ENCODE peak calls at places on chromosomes 1 and 21, in seven cellular contexts. N is endothelial cell of umbilical vein, L is upper lobe of right lung, T is iPS DF 6.9, U is endodermal cell, B is neural progenitor cell, Y is ovary. A is an unnamed sample.

GRCh38 chr21:37087188-37087587 is 14.1 kb downstream of the TTC3 start:
- DNase-seq in N (peak; percentile 31), L (no peak), T (no peak), U (no peak), B (peak; percentile 7), Y (no peak), A (no peak)

GRCh38 chr1:185138146-185138545 is 18.6 kb downstream of the TRMT1L start:
- DNase-seq in N (no peak), L (no peak), T (no peak), U (no peak), B (no peak), Y (no peak), A (no peak)

GRCh38 chr1:213585959-213586608 is 401.7 kb upstream of the PROX1 start:
- DNase-seq in N (no peak), L (no peak), T (no peak), U (no peak), B (no peak), Y (no peak), A (no peak)

GRCh38 chr1:38093569-38094520 is 47.3 kb upstream of the POU3F1 start:
- DNase-seq in N (no peak), L (no peak), T (no peak), U (peak; percentile 20), B (no peak), Y (no peak), A (no peak)

GRCh38 chr1:11802616-11802972 is 3.2 kb downstream of the MTHFR start:
- DNase-seq in N (peak; percentile 38), L (peak; percentile 65), T (no peak), U (no peak), B (peak; percentile 9), Y (no peak), A (no peak)

GRCh38 chr1:166895766-166896165 is 19.7 kb upstream of the TADA1 start:
- DNase-seq in N (no peak), L (no peak), T (no peak), U (no peak), B (no peak), Y (no peak), A (no peak)

GRCh38 chr21:44526096-44526997 is 13.6 kb downstream of the KRTAP10-1 start:
- DNase-seq in N (no peak), L (peak; percentile 51), T (no peak), U (no peak), B (no peak), Y (no peak), A (peak; percentile 28)

GRCh38 chr21:43598416-43599120 is 60.7 kb downstream of the HSF2BP start:
- DNase-seq in N (no peak), L (no peak), T (no peak), U (no peak), B (no peak), Y (no peak), A (no peak)

DNA sequence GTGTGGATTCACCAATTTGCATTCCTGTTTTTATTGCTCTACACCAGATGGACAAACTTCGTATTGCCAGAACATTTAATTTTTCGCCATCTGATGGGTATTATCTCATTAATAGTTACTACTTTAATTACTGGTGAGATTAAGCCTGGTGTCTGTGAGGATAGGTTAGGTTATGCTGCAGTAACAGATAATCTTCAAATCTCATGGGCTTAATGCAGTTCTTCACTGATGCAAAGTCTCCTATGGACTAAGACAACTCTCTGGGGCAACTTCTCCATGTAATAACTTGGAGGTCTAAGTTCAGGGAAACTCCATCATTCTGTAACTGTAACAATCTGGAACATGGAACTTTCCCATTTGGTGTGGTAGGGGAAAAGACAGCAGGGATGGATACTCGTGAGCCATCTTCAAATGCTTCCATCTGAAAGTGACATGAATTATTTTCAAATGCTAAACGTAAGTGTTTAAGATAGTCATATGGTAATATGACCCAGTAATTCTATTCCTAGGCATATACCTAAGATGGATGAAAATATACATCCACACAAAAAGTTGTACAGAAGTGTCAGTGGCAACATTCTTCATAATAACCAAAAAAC is 111.6 kb downstream of the LEPR start:
- DNase-seq in N (no peak), L (no peak), T (no peak), U (no peak), B (no peak), Y (no peak), A (no peak)
- H3K27ac ChIP-seq in N (no peak overlapping the region), L (no peak overlapping the region), T (no peak overlapping the region), U (no peak overlapping the region), B (no peak overlapping the region), Y (no peak overlapping the region), A (no peak overlapping the region)

GRCh38 chr1:42834803-42835202 is 11.6 kb upstream of the ZNF691 start:
- DNase-seq in N (no peak), L (no peak), T (no peak), U (no peak), B (no peak), Y (no peak), A (no peak)

GRCh38 chr1:42831273-42831672 is 14.1 kb upstream of the SVBP start:
- DNase-seq in N (no peak), L (no peak), T (no peak), U (no peak), B (peak; percentile 46), Y (no peak), A (no peak)

GRCh38 chr1:42833981-42834380 is 12.4 kb upstream of the ZNF691 start:
- DNase-seq in N (no peak), L (no peak), T (no peak), U (no peak), B (no peak), Y (no peak), A (no peak)

GRCh38 chr1:42830631-42831030 is 13.4 kb upstream of the SVBP start:
- DNase-seq in N (no peak), L (no peak), T (no peak), U (peak; percentile 61), B (no peak), Y (no peak), A (no peak)

GRCh38 chr1:42832636-42833265 is 13.7 kb upstream of the ZNF691 start:
- DNase-seq in N (no peak), L (no peak), T (no peak), U (no peak), B (no peak), Y (no peak), A (no peak)
- H3K27ac ChIP-seq in N (no peak overlapping the region), L (no peak overlapping the region), T (no peak overlapping the region), U (no peak overlapping the region), B (no peak overlapping the region), Y (no peak overlapping the region), A (no peak overlapping the region)

GRCh38 chr1:227916655-227917054 is 31.1 kb downstream of the WNT9A start:
- DNase-seq in N (no peak), L (no peak), T (no peak), U (no peak), B (no peak), Y (no peak), A (no peak)

GRCh38 chr1:227913969-227914791 is 33.6 kb downstream of the WNT9A start:
- DNase-seq in N (no peak), L (no peak), T (no peak), U (no peak), B (peak; percentile 37), Y (no peak), A (no peak)

GRCh38 chr1:227913446-227913968 is 34.2 kb downstream of the WNT9A start:
- DNase-seq in N (no peak), L (no peak), T (no peak), U (no peak), B (peak; percentile 57), Y (no peak), A (no peak)

GRCh38 chr1:227915564-227916553 is 31.9 kb downstream of the WNT9A start:
- DNase-seq in N (no peak), L (no peak), T (no peak), U (no peak), B (peak; percentile 52), Y (no peak), A (no peak)

DNA sequence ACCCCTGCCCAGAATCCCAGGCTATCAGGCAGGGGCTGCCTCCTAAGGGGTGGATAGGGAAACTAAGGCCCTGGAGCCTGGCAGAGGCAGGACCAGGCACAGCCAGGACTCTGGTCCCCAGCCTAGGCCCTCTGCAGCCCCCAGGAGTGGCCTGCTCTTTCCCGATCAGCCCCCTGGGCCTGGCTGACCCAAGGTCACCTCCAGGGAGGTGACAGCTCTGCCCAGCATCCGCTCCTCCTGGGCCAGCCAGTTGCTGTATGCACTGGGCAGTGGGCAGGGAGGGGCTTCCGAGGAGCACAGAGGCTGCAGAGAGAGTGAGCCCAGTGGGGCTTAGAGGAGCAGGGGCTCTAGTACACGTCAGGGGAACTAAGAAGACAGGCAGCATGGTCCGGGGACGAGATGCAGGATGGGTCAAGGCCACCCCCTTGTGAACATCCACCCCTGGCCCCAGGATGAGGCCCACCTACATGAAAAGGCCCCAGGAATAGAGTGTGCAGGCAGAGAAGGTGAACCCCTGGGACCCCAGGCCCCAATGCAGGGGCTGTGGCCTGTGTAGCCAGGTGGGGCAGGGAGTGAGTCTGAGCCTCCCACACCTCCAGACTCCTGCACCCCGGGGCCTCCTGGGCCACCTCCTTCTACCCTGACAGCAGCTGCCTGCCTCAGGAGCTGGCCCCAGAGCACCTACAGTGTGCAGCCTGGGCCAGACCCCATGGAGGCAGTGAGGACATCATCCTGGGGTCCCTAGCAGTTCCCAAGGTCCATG is 32.8 kb downstream of the WNT9A start:
- DNase-seq in N (no peak), L (no peak), T (no peak), U (no peak), B (no peak), Y (no peak), A (no peak)
- H3K27ac ChIP-seq in N (no peak overlapping the region), L (no peak overlapping the region), T (no peak overlapping the region), U (peak overlapping the region; percentile 84), B (no peak overlapping the region), Y (no peak overlapping the region), A (no peak overlapping the region)

GRCh38 chr1:39845569-39846566 is 37.4 kb downstream of the TRIT1 start:
- DNase-seq in N (peak; percentile 96), L (peak; percentile 84), T (no peak), U (no peak), B (no peak), Y (peak; percentile 84), A (peak; percentile 72)
- H3K27ac ChIP-seq in N (no peak overlapping the region), L (peak overlapping the region; percentile 40), T (no peak overlapping the region), U (peak overlapping the region; percentile 69), B (no peak overlapping the region), Y (no peak overlapping the region), A (peak overlapping the region; percentile 25)

DNA sequence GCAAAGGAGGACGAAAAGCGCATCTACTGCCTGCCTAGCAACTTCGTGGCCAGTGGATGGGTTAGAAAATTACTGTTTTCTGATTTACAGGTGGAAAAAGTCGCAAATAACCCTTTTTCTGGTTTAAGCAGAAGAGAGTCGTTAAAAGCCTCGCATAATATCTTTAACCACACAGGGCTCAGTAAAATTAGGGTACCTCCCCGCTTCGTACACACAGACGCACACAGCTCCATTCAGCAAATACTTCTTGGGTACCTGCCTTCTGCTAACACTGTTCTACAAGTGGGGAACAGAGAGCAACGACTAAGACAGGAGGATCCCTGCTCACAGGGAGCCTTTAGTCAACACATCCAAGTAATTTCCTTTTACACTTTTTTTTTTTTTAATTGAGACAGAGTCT is 704 bp downstream of the ALG6 start:
- DNase-seq in N (no peak), L (no peak), T (no peak), U (no peak), B (no peak), Y (no peak), A (no peak)
- H3K27ac ChIP-seq in N (no peak overlapping the region), L (peak overlapping the region; percentile 86), T (no peak overlapping the region), U (no peak overlapping the region), B (no peak overlapping the region), Y (peak overlapping the region; percentile 60), A (no peak overlapping the region)

GRCh38 chr1:47993356-47993755 is 3.8 kb downstream of the TRABD2B start:
- DNase-seq in N (no peak), L (no peak), T (no peak), U (peak; percentile 43), B (no peak), Y (no peak), A (no peak)
- H3K27ac ChIP-seq in N (no peak overlapping the region), L (no peak overlapping the region), T (no peak overlapping the region), U (peak overlapping the region; percentile 19), B (no peak overlapping the region), Y (no peak overlapping the region), A (no peak overlapping the region)